ENCODE peak calls at places on chromosomes 13 and 19, in eight cellular contexts. V is T1000; T is colonic mucosa; M is activated T-cell treated with anti-CD3 and anti-CD28 coated beads, Interleukin-2, amount 50 U/mL, for 4 hours; H is smooth muscle cell of the brain vasculature; Z is Calu3; P is IMR-90; U is hippocampal formation. A is an unnamed sample.
A peak's percentile ranks its signal among the peaks of the same experiment; 100 is the strongest.

GRCh38 chr13:98492335-98493034 is 84.4 kb downstream of the STK24 start:
- DNase-seq in M (no peak), T (no peak), P (peak; percentile 50), V (no peak), U (no peak), H (no peak), Z (no peak), A (no peak)

GRCh38 chr19:3365447-3366103 is 808 bp upstream of the NFIC start:
- DNase-seq in U (peak; percentile 59), P (peak; percentile 66), T (peak; percentile 62), M (no peak), H (no peak), Z (peak; percentile 29), V (no peak), A (no peak)

GRCh38 chr19:19529783-19530422 is 1.2 kb downstream of the YJEFN3 start:
- DNase-seq in P (no peak), M (no peak), Z (no peak), T (no peak), H (no peak), U (no peak), V (no peak), A (no peak)

GRCh38 chr13:73715114-73715909 is 418.9 kb downstream of the KLF12 start:
- DNase-seq in V (no peak), Z (no peak), U (no peak), M (peak; percentile 27), T (no peak), H (no peak), P (no peak), A (no peak)

GRCh38 chr19:13022859-13023636 is 27.8 kb downstream of the NFIX start:
- DNase-seq in Z (no peak), U (peak; percentile 84), P (peak; percentile 95), M (no peak), T (peak; percentile 84), V (peak; percentile 60), H (peak; percentile 72), A (peak; percentile 95)

GRCh38 chr13:21399741-21400140 is 59.4 kb downstream of the ZDHHC20 start:
- DNase-seq in U (no peak), T (no peak), P (peak; percentile 18), H (no peak), M (no peak), Z (no peak), V (no peak), A (no peak)

GRCh38 chr13:73259061-73259908 is 200.5 kb downstream of the KLF5 start:
- DNase-seq in V (no peak), M (no peak), U (no peak), P (peak; percentile 12), T (no peak), Z (no peak), H (no peak), A (no peak)

GRCh38 chr19:33386361-33386858 is 12.9 kb downstream of the CEBPG start:
- DNase-seq in T (no peak), V (no peak), P (no peak), M (no peak), U (no peak), H (no peak), Z (no peak), A (peak; percentile 77)

GRCh38 chr13:31765441-31765840 is 26.1 kb downstream of the RXFP2 start:
- DNase-seq in Z (no peak), H (no peak), U (no peak), P (peak; percentile 89), T (no peak), V (no peak), M (no peak), A (no peak)

GRCh38 chr19:2494084-2494446 is 18.1 kb downstream of the GADD45B start:
- DNase-seq in U (no peak), P (peak; percentile 65), M (peak; percentile 45), Z (no peak), V (no peak), H (no peak), T (no peak), A (no peak)

GRCh38 chr13:36163303-36163702 is 32.1 kb upstream of the DCLK1 start:
- DNase-seq in Z (no peak), V (no peak), U (peak; percentile 3), P (no peak), M (no peak), H (no peak), T (no peak), A (no peak)

GRCh38 chr19:39805120-39805519 is 26.5 kb downstream of the LEUTX start:
- DNase-seq in P (peak; percentile 15), T (no peak), Z (no peak), V (no peak), U (no peak), M (no peak), H (no peak), A (no peak)

GRCh38 chr13:25654332-25654731 is 282.6 kb downstream of the ATP8A2 start:
- DNase-seq in T (no peak), M (no peak), U (no peak), H (no peak), Z (no peak), P (no peak), V (no peak), A (no peak)

GRCh38 chr19:16320987-16321386 is 3.6 kb upstream of the KLF2 start:
- DNase-seq in M (no peak), T (no peak), H (no peak), V (no peak), U (no peak), P (no peak), Z (no peak), A (no peak)

A was measured in suprapubic skin.